ENCODE peak calls at places on chromosomes 1 and 21, in nine cellular contexts. E is lower lobe of right lung, I is neural progenitor cell, D is cardiac fibroblast, O is GM12865, U is PC-9, G is PC-3, R is pancreas, P is Panc1. C is an unnamed sample.
A peak's percentile ranks its signal among the peaks of the same experiment; 100 is the strongest.

GRCh38 chr1:175154595-175155472 is 37.7 kb downstream of the KIAA0040 start:
- DNase-seq in E (peak; percentile 76), I (peak; percentile 79), G (peak; percentile 82), O (peak; percentile 80), U (peak; percentile 48), D (peak; percentile 59), P (peak; percentile 52), R (peak; percentile 67), C (peak; percentile 73)

GRCh38 chr1:99957818-99958217 is 12.0 kb upstream of the SLC35A3 start:
- DNase-seq in R (no peak), I (no peak), P (no peak), O (no peak), D (no peak), G (no peak), U (no peak), E (no peak), C (no peak)

GRCh38 chr1:98965394-98965793 is 39.3 kb downstream of the PLPPR5 start:
- DNase-seq in D (no peak), P (no peak), O (no peak), E (no peak), R (no peak), G (no peak), U (no peak), I (no peak), C (no peak)

GRCh38 chr1:49765034-49765433 is 258.7 kb downstream of the AGBL4 start:
- DNase-seq in I (no peak), P (no peak), E (no peak), U (no peak), R (peak; percentile 27), G (peak; percentile 56), O (no peak), D (no peak), C (no peak)

GRCh38 chr1:199029855-199030254 is 391.0 kb downstream of the PTPRC start:
- DNase-seq in G (peak; percentile 44), I (no peak), R (no peak), O (no peak), E (no peak), D (peak; percentile 67), U (no peak), P (no peak), C (no peak)

GRCh38 chr1:53376742-53377437 is 49.0 kb upstream of the LRP8 start:
- DNase-seq in U (no peak), R (peak; percentile 9), P (no peak), O (no peak), D (no peak), G (no peak), I (no peak), E (no peak), C (no peak)

GRCh38 chr21:35375115-35375514 is 326.0 kb upstream of the RUNX1 start:
- DNase-seq in O (no peak), R (no peak), G (peak; percentile 61), P (no peak), E (no peak), I (no peak), D (peak; percentile 89), U (no peak), C (no peak)

GRCh38 chr1:192524223-192524622 is 51.4 kb upstream of the RGS1 start:
- DNase-seq in I (no peak), P (no peak), D (peak; percentile 31), O (no peak), U (no peak), G (no peak), E (no peak), R (no peak), C (no peak)

GRCh38 chr1:79295967-79296366 is 289.4 kb upstream of the ADGRL4 start:
- DNase-seq in U (no peak), R (no peak), G (no peak), O (no peak), D (peak; percentile 52), I (no peak), P (no peak), E (no peak), C (no peak)

GRCh38 chr1:244165701-244166100 is 114.6 kb downstream of the ZBTB18 start:
- DNase-seq in D (no peak), O (no peak), I (no peak), E (no peak), R (no peak), U (no peak), P (no peak), G (no peak), C (no peak)

GRCh38 chr1:179440971-179441370 is 75.2 kb downstream of the AXDND1 start:
- DNase-seq in R (no peak), P (no peak), D (no peak), I (no peak), O (no peak), G (no peak), U (no peak), E (no peak), C (no peak)

GRCh38 chr1:59926381-59927243 is at the start of gene CYP2J2:
- DNase-seq in U (peak; percentile 47), P (no peak), R (peak; percentile 66), G (peak; percentile 45), O (no peak), D (no peak), E (peak; percentile 63), I (peak; percentile 65), C (peak; percentile 32)

GRCh38 chr1:12469990-12470389 is 148.0 kb downstream of the DHRS3 start:
- DNase-seq in P (no peak), D (no peak), E (no peak), I (no peak), O (no peak), U (no peak), G (no peak), R (no peak), C (no peak)

GRCh38 chr1:95117207-95118018 is at the start of gene TLCD4:
- DNase-seq in U (peak; percentile 62), E (peak; percentile 78), D (peak; percentile 5), G (peak; percentile 78), R (peak; percentile 74), P (no peak), I (peak; percentile 89), O (peak; percentile 27), C (peak; percentile 59)

DNA sequence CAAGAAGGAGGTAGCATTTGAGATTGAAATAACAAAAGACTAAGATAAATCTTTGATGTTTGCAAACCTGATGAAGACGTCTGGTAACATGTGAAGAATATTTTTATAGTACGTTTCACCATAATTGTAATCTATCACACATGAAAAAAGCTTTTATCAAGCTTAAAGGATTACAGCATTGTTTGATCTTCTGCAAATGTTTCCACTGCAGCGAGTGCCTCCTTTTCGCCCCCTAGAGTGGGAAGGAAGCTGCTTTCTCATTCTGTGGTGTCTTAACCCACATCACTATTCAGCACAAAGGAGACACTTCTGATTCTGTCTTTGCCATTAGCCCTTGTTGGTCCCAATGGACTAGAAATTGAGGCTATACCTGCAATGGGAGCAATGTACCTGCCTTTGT is 46.0 kb upstream of the IL12RB2 start:
- DNase-seq in O (no peak), R (no peak), U (no peak), I (peak; percentile 44), P (no peak), D (no peak), G (no peak), E (no peak), C (no peak)
- TF ChIP-seq CTCF in O (no peak), R (no peak), U (no peak), I (peak; percentile 42), P (peak; percentile 29), D (peak; percentile 30), G (peak; percentile 48), E (peak; percentile 8), C (no peak)

DNA sequence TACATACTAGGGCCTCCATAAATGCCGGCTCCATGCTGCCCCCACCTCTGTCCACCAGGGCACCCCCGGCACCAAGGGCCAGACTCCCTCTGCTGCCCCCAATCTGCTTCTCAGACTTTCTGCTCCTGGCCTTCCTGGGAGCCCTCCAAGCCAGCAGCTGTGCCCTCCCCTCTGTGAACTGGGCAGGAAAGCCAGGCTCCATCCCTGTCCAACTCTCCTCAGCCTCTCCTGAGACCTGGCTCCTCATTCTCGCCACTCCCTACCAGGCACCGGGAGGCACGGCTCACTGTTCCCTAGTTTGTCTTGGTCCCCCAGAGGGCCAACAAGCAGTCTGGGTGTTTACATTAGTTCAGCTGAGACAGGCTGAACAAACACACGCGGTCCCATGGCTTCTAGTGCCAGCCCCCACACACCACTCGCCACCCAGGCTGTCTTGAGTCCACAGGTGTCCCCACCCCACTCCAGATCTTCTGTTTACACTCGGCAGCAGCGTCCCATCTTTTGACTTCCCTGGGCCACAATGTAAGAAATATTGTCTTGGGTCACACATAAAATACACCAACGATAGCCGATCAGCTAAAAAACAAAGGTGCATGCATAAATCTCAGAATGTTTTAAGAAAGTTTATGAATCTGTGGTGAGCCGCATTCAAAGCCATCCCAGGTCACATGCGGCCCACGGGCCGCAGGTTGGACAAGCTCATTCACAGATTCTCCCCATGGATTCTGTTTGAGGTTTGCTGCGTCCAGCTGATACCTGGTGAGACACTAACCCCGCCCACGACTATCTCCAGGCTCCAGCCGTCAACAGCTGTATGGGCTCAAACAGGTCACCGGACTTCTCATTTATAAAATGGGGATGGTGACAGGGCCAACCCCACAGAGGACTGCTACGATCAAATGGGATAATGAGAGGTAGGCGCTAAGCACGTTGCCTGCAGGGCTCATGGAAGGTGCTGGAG is 29.5 kb upstream of the ECE1 start:
- DNase-seq in R (peak; percentile 87), G (no peak), I (no peak), D (no peak), O (no peak), U (no peak), E (no peak), P (no peak), C (no peak)
- TF ChIP-seq CTCF in R (no peak), G (no peak), I (peak; percentile 3), D (peak; percentile 31), O (no peak), U (no peak), E (no peak), P (no peak), C (no peak)

GRCh38 chr1:34108269-34108668 is 56.8 kb downstream of the CSMD2 start:
- DNase-seq in E (no peak), U (no peak), G (no peak), I (no peak), D (no peak), O (no peak), R (no peak), P (no peak), C (no peak)

GRCh38 chr1:34113362-34113761 is 51.7 kb downstream of the CSMD2 start:
- DNase-seq in D (no peak), U (no peak), O (no peak), I (peak; percentile 68), G (no peak), R (peak; percentile 18), P (no peak), E (no peak), C (no peak)

GRCh38 chr1:34115233-34115632 is 49.8 kb downstream of the CSMD2 start:
- DNase-seq in D (no peak), P (no peak), G (no peak), I (no peak), R (no peak), O (no peak), U (no peak), E (no peak), C (no peak)

GRCh38 chr1:34108711-34109110 is 56.3 kb downstream of the CSMD2 start:
- DNase-seq in E (no peak), G (no peak), I (no peak), U (no peak), O (no peak), R (no peak), D (no peak), P (no peak), C (no peak)

GRCh38 chr1:34113887-34114286 is 51.1 kb downstream of the CSMD2 start:
- DNase-seq in G (peak; percentile 45), R (no peak), E (no peak), D (peak; percentile 18), P (peak; percentile 8), I (peak; percentile 68), O (peak; percentile 34), U (no peak), C (no peak)
- TF ChIP-seq CTCF in G (peak; percentile 55), R (peak; percentile 23), E (no peak), D (peak; percentile 4), P (peak; percentile 49), I (peak; percentile 65), O (peak; percentile 36), U (peak; percentile 58), C (no peak)

GRCh38 chr1:52368383-52369172 is 2.6 kb upstream of the CC2D1B start:
- DNase-seq in P (no peak), U (peak; percentile 59), O (peak; percentile 56), G (peak; percentile 76), R (peak; percentile 71), I (peak; percentile 88), D (peak; percentile 38), E (peak; percentile 77), C (peak; percentile 74)
- TF ChIP-seq CTCF in P (no peak), U (no peak), O (no peak), G (peak; percentile 28), R (no peak), I (peak; percentile 34), D (peak; percentile 22), E (no peak), C (no peak)